ENCODE peak calls at places on chromosomes 6 and 20, in four cellular contexts. One of them, this sample, is unnamed.

GRCh38 chr6:13522639-13523038 is 35.2 kb upstream of the GFOD1 start:
- DNase-seq in SIG-M5: no peak
- DNase-seq in T47D: no peak
- DNase-seq in hypothalamus: no peak
- DNase-seq in this sample: no peak

GRCh38 chr6:123022980-123023379 is 26.9 kb downstream of the CLVS2 start:
- DNase-seq in SIG-M5: no peak
- DNase-seq in hypothalamus: no peak
- DNase-seq in T47D: no peak
- DNase-seq in this sample: no peak

GRCh38 chr6:139967497-139967896 is 593.0 kb upstream of the CITED2 start:
- DNase-seq in SIG-M5: no peak
- DNase-seq in T47D: no peak
- DNase-seq in hypothalamus: no peak
- DNase-seq in this sample: no peak

GRCh38 chr6:39347906-39348585 is 25.5 kb upstream of the KCNK16 start:
- DNase-seq in T47D: peak; percentile 92
- DNase-seq in SIG-M5: no peak
- DNase-seq in hypothalamus: peak; percentile 42
- DNase-seq in this sample: peak; percentile 41

GRCh38 chr6:33297406-33297955 is 1.3 kb downstream of the RGL2 start:
- DNase-seq in T47D: peak; percentile 81
- DNase-seq in hypothalamus: peak; percentile 57
- DNase-seq in SIG-M5: no peak
- DNase-seq in this sample: no peak

GRCh38 chr6:4041480-4041879 is 37.5 kb downstream of the FAM217A start:
- DNase-seq in SIG-M5: no peak
- DNase-seq in T47D: no peak
- DNase-seq in hypothalamus: no peak
- DNase-seq in this sample: no peak

GRCh38 chr6:18681828-18682503 is 294.8 kb downstream of the RNF144B start:
- DNase-seq in hypothalamus: no peak
- DNase-seq in T47D: no peak
- DNase-seq in SIG-M5: no peak
- DNase-seq in this sample: no peak

GRCh38 chr6:32637219-32637880 is at the start of gene HLA-DQA1:
- DNase-seq in T47D: no peak
- DNase-seq in hypothalamus: peak; percentile 0
- DNase-seq in SIG-M5: no peak
- DNase-seq in this sample: no peak

GRCh38 chr20:51487525-51488279 is 54.8 kb downstream of the NFATC2 start:
- DNase-seq in hypothalamus: no peak
- DNase-seq in SIG-M5: no peak
- DNase-seq in T47D: no peak
- DNase-seq in this sample: no peak

GRCh38 chr6:111605100-111605748 is 454 bp downstream of the TRAF3IP2 start:
- DNase-seq in hypothalamus: peak; percentile 74
- DNase-seq in T47D: no peak
- DNase-seq in SIG-M5: no peak
- DNase-seq in this sample: peak; percentile 7

GRCh38 chr6:20876016-20876415 is 341.8 kb downstream of the CDKAL1 start:
- DNase-seq in hypothalamus: no peak
- DNase-seq in T47D: no peak
- DNase-seq in SIG-M5: no peak
- DNase-seq in this sample: no peak

GRCh38 chr6:83057705-83058321 is 7.8 kb downstream of the UBE3D start:
- DNase-seq in T47D: peak; percentile 9
- DNase-seq in hypothalamus: peak; percentile 13
- DNase-seq in SIG-M5: no peak
- DNase-seq in this sample: no peak

GRCh38 chr6:79574636-79575035 is 37.4 kb upstream of the LCA5 start:
- DNase-seq in hypothalamus: no peak
- DNase-seq in T47D: no peak
- DNase-seq in SIG-M5: no peak
- DNase-seq in this sample: no peak

GRCh38 chr20:17872920-17873319 is 95.7 kb downstream of the SNX5 start:
- DNase-seq in SIG-M5: no peak
- DNase-seq in T47D: no peak
- DNase-seq in hypothalamus: no peak
- DNase-seq in this sample: no peak

GRCh38 chr6:132005177-132005576 is 54.0 kb upstream of the CCN2 start:
- DNase-seq in hypothalamus: no peak
- DNase-seq in SIG-M5: no peak
- DNase-seq in T47D: no peak
- DNase-seq in this sample: no peak

GRCh38 chr6:118551063-118551672 is 3.1 kb downstream of the PLN start:
- DNase-seq in T47D: peak; percentile 2
- DNase-seq in SIG-M5: no peak
- DNase-seq in hypothalamus: no peak
- DNase-seq in this sample: no peak

GRCh38 chr6:81770395-81770794 is 17.9 kb upstream of the TENT5A start:
- DNase-seq in SIG-M5: no peak
- DNase-seq in T47D: no peak
- DNase-seq in hypothalamus: no peak
- DNase-seq in this sample: no peak

GRCh38 chr6:99348823-99349619 is 453 bp downstream of the FAXC start:
- DNase-seq in T47D: no peak
- DNase-seq in SIG-M5: no peak
- DNase-seq in hypothalamus: no peak
- DNase-seq in this sample: no peak

GRCh38 chr6:490251-491037 is 98.9 kb downstream of the IRF4 start:
- DNase-seq in T47D: no peak
- DNase-seq in SIG-M5: no peak
- DNase-seq in hypothalamus: no peak
- DNase-seq in this sample: no peak

GRCh38 chr20:3766832-3767433 is 620 bp downstream of the ADISSP start:
- DNase-seq in T47D: no peak
- DNase-seq in hypothalamus: no peak
- DNase-seq in SIG-M5: no peak
- DNase-seq in this sample: no peak

GRCh38 chr20:36830791-36831691 is 44.9 kb upstream of the TLDC2 start:
- DNase-seq in hypothalamus: peak; percentile 57
- DNase-seq in SIG-M5: no peak
- DNase-seq in T47D: no peak
- DNase-seq in this sample: no peak

GRCh38 chr6:2763345-2763841 is 1.8 kb upstream of the WRNIP1 start:
- DNase-seq in hypothalamus: no peak
- DNase-seq in T47D: no peak
- DNase-seq in SIG-M5: no peak
- DNase-seq in this sample: no peak

GRCh38 chr6:130896249-130896648 is 69.0 kb downstream of the SMLR1 start:
- DNase-seq in T47D: no peak
- DNase-seq in hypothalamus: no peak
- DNase-seq in SIG-M5: no peak
- DNase-seq in this sample: no peak

GRCh38 chr6:169857343-169858292 is 106.2 kb downstream of the ERMARD start:
- DNase-seq in SIG-M5: no peak
- DNase-seq in T47D: no peak
- DNase-seq in hypothalamus: no peak
- DNase-seq in this sample: no peak

GRCh38 chr6:33578588-33579011 is 1.5 kb downstream of the BAK1 start:
- DNase-seq in hypothalamus: no peak
- DNase-seq in T47D: no peak
- DNase-seq in SIG-M5: no peak
- DNase-seq in this sample: no peak

GRCh38 chr6:39823187-39823815 is 31.1 kb downstream of the DAAM2 start:
- DNase-seq in hypothalamus: no peak
- DNase-seq in T47D: no peak
- DNase-seq in SIG-M5: no peak
- DNase-seq in this sample: no peak

GRCh38 chr6:139888691-139889122 is 514.3 kb upstream of the CITED2 start:
- DNase-seq in T47D: no peak
- DNase-seq in SIG-M5: no peak
- DNase-seq in hypothalamus: no peak
- DNase-seq in this sample: no peak

GRCh38 chr6:27237089-27237723 is 10.3 kb upstream of the PRSS16 start:
- DNase-seq in T47D: no peak
- DNase-seq in hypothalamus: no peak
- DNase-seq in SIG-M5: no peak
- DNase-seq in this sample: no peak

GRCh38 chr6:6649824-6650349 is 61.4 kb downstream of the LY86 start:
- DNase-seq in SIG-M5: no peak
- DNase-seq in T47D: no peak
- DNase-seq in hypothalamus: no peak
- DNase-seq in this sample: no peak

GRCh38 chr6:28537509-28538140 is 11.9 kb downstream of the GPX5 start:
- DNase-seq in T47D: no peak
- DNase-seq in SIG-M5: no peak
- DNase-seq in hypothalamus: no peak
- DNase-seq in this sample: peak; percentile 3

GRCh38 chr20:35886537-35886936 is 67.8 kb downstream of the SCAND1 start:
- DNase-seq in hypothalamus: no peak
- DNase-seq in T47D: no peak
- DNase-seq in SIG-M5: no peak
- DNase-seq in this sample: no peak

GRCh38 chr6:42394151-42394550 is 57.6 kb downstream of the TRERF1 start:
- DNase-seq in hypothalamus: no peak
- DNase-seq in SIG-M5: no peak
- DNase-seq in T47D: no peak
- DNase-seq in this sample: no peak

GRCh38 chr20:50540620-50541605 is 30.7 kb downstream of the PTPN1 start:
- DNase-seq in SIG-M5: no peak
- DNase-seq in hypothalamus: no peak
- DNase-seq in T47D: no peak
- DNase-seq in this sample: no peak

GRCh38 chr6:107811591-107812218 is 12.4 kb downstream of the SCML4 start:
- DNase-seq in T47D: no peak
- DNase-seq in SIG-M5: no peak
- DNase-seq in hypothalamus: peak; percentile 6
- DNase-seq in this sample: no peak

This sample was measured in effector CD4-positive, alpha-beta T cell.